ENCODE peak calls at places on chromosomes 11 and 22, in six cellular contexts. Y is amygdala, J is NAMALWA, W is GM23248, M is DMS153, X is tibial artery. P is an unnamed sample.

GRCh38 chr22:30610299-30610698 is 3.3 kb downstream of the TCN2 start:
- DNase-seq in Y (no peak), J (no peak), W (no peak), M (no peak), X (peak; percentile 71), P (no peak)

GRCh38 chr11:24963879-24964278 is 467.0 kb downstream of the LUZP2 start:
- DNase-seq in Y (no peak), J (no peak), W (no peak), M (no peak), X (no peak), P (no peak)

GRCh38 chr22:43901976-43902643 is 10.3 kb upstream of the PNPLA5 start:
- DNase-seq in Y (no peak), J (no peak), W (peak; percentile 26), M (no peak), X (no peak), P (no peak)

GRCh38 chr22:19986410-19987341 is 29.9 kb downstream of the ARVCF start:
- DNase-seq in Y (peak; percentile 39), J (peak; percentile 72), W (peak; percentile 93), M (peak; percentile 53), X (peak; percentile 91), P (peak; percentile 82)

GRCh38 chr22:42283288-42284229 is 13.1 kb upstream of the TCF20 start:
- DNase-seq in Y (no peak), J (no peak), W (peak; percentile 58), M (peak; percentile 34), X (no peak), P (no peak)

GRCh38 chr11:118666331-118666730 is 13.1 kb downstream of the TREH start:
- DNase-seq in Y (no peak), J (no peak), W (no peak), M (no peak), X (no peak), P (no peak)

GRCh38 chr11:95827661-95828060 is 37.4 kb downstream of the CEP57 start:
- DNase-seq in Y (no peak), J (no peak), W (peak; percentile 56), M (no peak), X (no peak), P (no peak)

GRCh38 chr11:71202966-71203365 is 49.4 kb downstream of the SHANK2 start:
- DNase-seq in Y (no peak), J (no peak), W (no peak), M (no peak), X (no peak), P (no peak)

GRCh38 chr11:9850224-9850895 is 186.5 kb downstream of the SWAP70 start:
- DNase-seq in Y (no peak), J (no peak), W (peak; percentile 57), M (no peak), X (no peak), P (no peak)

GRCh38 chr11:19683141-19683805 is 29.4 kb upstream of the NAV2 start:
- DNase-seq in Y (no peak), J (no peak), W (peak; percentile 50), M (no peak), X (peak; percentile 92), P (no peak)

GRCh38 chr11:5234390-5234834 is at the start of gene HBD:
- DNase-seq in Y (no peak), J (no peak), W (peak; percentile 64), M (no peak), X (no peak), P (no peak)

GRCh38 chr11:35558468-35558867 is 33.1 kb upstream of the PAMR1 start:
- DNase-seq in Y (no peak), J (no peak), W (no peak), M (no peak), X (no peak), P (no peak)

GRCh38 chr11:99614353-99614752 is 593.6 kb downstream of the CNTN5 start:
- DNase-seq in Y (no peak), J (no peak), W (no peak), M (no peak), X (no peak), P (no peak)

GRCh38 chr22:38419121-38419863 is 35.7 kb downstream of the KCNJ4 start:
- DNase-seq in Y (no peak), J (no peak), W (no peak), M (no peak), X (no peak), P (no peak)

GRCh38 chr11:94700631-94701030 is 67.5 kb upstream of the AMOTL1 start:
- DNase-seq in Y (no peak), J (no peak), W (no peak), M (no peak), X (no peak), P (no peak)

GRCh38 chr11:45298718-45299117 is 12.6 kb upstream of the SYT13 start:
- DNase-seq in Y (no peak), J (no peak), W (no peak), M (no peak), X (no peak), P (no peak)

GRCh38 chr11:63639195-63639832 is 25.1 kb upstream of the PLAAT3 start:
- DNase-seq in Y (no peak), J (peak; percentile 31), W (peak; percentile 74), M (no peak), X (no peak), P (no peak)

GRCh38 chr22:46626356-46626755 is 6.2 kb downstream of the GRAMD4 start:
- DNase-seq in Y (no peak), J (no peak), W (no peak), M (no peak), X (no peak), P (no peak)

GRCh38 chr22:37735054-37735453 is 38.2 kb downstream of the TRIOBP start:
- DNase-seq in Y (peak; percentile 6), J (no peak), W (peak; percentile 32), M (no peak), X (no peak), P (peak; percentile 26)

GRCh38 chr22:40654522-40655167 is 18.1 kb upstream of the MRTFA start:
- DNase-seq in Y (peak; percentile 13), J (no peak), W (peak; percentile 87), M (no peak), X (peak; percentile 88), P (peak; percentile 34)

GRCh38 chr11:76803811-76804600 is 20.9 kb downstream of the TSKU start:
- DNase-seq in Y (no peak), J (no peak), W (peak; percentile 92), M (no peak), X (peak; percentile 67), P (no peak)

GRCh38 chr11:79209540-79210266 is 231.1 kb downstream of the TENM4 start:
- DNase-seq in Y (no peak), J (no peak), W (no peak), M (no peak), X (no peak), P (no peak)

GRCh38 chr11:93652161-93652597 is 9.3 kb upstream of the CEP295 start:
- DNase-seq in Y (no peak), J (peak; percentile 63), W (peak; percentile 61), M (no peak), X (no peak), P (peak; percentile 43)

GRCh38 chr11:4111834-4112233 is 17.2 kb downstream of the RRM1 start:
- DNase-seq in Y (no peak), J (no peak), W (no peak), M (no peak), X (no peak), P (no peak)

P was measured in HTR-8/SVneo.